ENCODE peak calls at places on chromosomes 3 and 15, in eight cellular contexts. E is CD4-positive, alpha-beta memory T cell; K is lower lobe of right lung; L is psoas muscle; F is stomach; D is mammary epithelial cell; U is mucosa of descending colon; I is ascending aorta. T is an unnamed sample.

GRCh38 chr15:55257014-55257670 is 32.5 kb downstream of the RAB27A start:
- DNase-seq in E (no peak), K (no peak), L (no peak), F (no peak), D (no peak), U (no peak), I (no peak), T (no peak)

GRCh38 chr3:61080737-61081445 is 170.4 kb downstream of the FHIT start:
- DNase-seq in E (no peak), K (no peak), L (no peak), F (no peak), D (no peak), U (no peak), I (no peak), T (no peak)

GRCh38 chr3:5192568-5193319 is 5.2 kb downstream of the EDEM1 start:
- DNase-seq in E (no peak), K (no peak), L (no peak), F (no peak), D (peak; percentile 49), U (no peak), I (no peak), T (no peak)

GRCh38 chr3:5002174-5002870 is 23.1 kb downstream of the BHLHE40 start:
- DNase-seq in E (peak; percentile 60), K (no peak), L (no peak), F (no peak), D (no peak), U (no peak), I (no peak), T (peak; percentile 72)

GRCh38 chr15:39555885-39556284 is 25.0 kb upstream of the THBS1 start:
- DNase-seq in E (no peak), K (no peak), L (no peak), F (no peak), D (no peak), U (no peak), I (no peak), T (no peak)

GRCh38 chr15:67820147-67820991 is 4.9 kb upstream of the SKOR1 start:
- DNase-seq in E (no peak), K (no peak), L (peak; percentile 36), F (no peak), D (no peak), U (no peak), I (no peak), T (no peak)

GRCh38 chr3:176765491-176765890 is 431.8 kb downstream of the TBL1XR1 start:
- DNase-seq in E (no peak), K (no peak), L (no peak), F (no peak), D (no peak), U (no peak), I (no peak), T (no peak)

GRCh38 chr3:67401911-67402310 is 252.5 kb downstream of the SUCLG2 start:
- DNase-seq in E (no peak), K (peak; percentile 73), L (no peak), F (no peak), D (no peak), U (no peak), I (no peak), T (no peak)

GRCh38 chr3:113668015-113668414 is 28.4 kb downstream of the USF3 start:
- DNase-seq in E (no peak), K (no peak), L (no peak), F (no peak), D (no peak), U (no peak), I (no peak), T (no peak)

GRCh38 chr3:80445053-80445452 is 677.3 kb upstream of the ROBO1 start:
- DNase-seq in E (no peak), K (no peak), L (no peak), F (no peak), D (no peak), U (no peak), I (no peak), T (no peak)

GRCh38 chr15:66850078-66850991 is 148.3 kb downstream of the SMAD6 start:
- DNase-seq in E (no peak), K (no peak), L (no peak), F (peak; percentile 40), D (no peak), U (no peak), I (peak; percentile 72), T (no peak)

GRCh38 chr15:70198441-70199123 is 100.9 kb upstream of the TLE3 start:
- DNase-seq in E (no peak), K (no peak), L (no peak), F (no peak), D (no peak), U (no peak), I (no peak), T (no peak)

GRCh38 chr15:35479423-35479822 is 66.5 kb downstream of the DPH6 start:
- DNase-seq in E (no peak), K (no peak), L (no peak), F (no peak), D (no peak), U (no peak), I (no peak), T (no peak)

GRCh38 chr3:165624761-165625160 is 212.5 kb downstream of the BCHE start:
- DNase-seq in E (no peak), K (no peak), L (no peak), F (no peak), D (no peak), U (no peak), I (no peak), T (no peak)

GRCh38 chr15:41794081-41794480 is 19.8 kb downstream of the MAPKBP1 start:
- DNase-seq in E (no peak), K (no peak), L (no peak), F (no peak), D (peak; percentile 82), U (no peak), I (no peak), T (no peak)

GRCh38 chr15:41797194-41797593 is 22.9 kb downstream of the MAPKBP1 start:
- DNase-seq in E (no peak), K (no peak), L (no peak), F (no peak), D (peak; percentile 57), U (no peak), I (no peak), T (no peak)

GRCh38 chr15:41795996-41796395 is 21.7 kb downstream of the MAPKBP1 start:
- DNase-seq in E (no peak), K (no peak), L (no peak), F (no peak), D (no peak), U (no peak), I (no peak), T (no peak)

GRCh38 chr15:41798607-41799487 is 24.6 kb downstream of the MAPKBP1 start:
- DNase-seq in E (no peak), K (no peak), L (no peak), F (no peak), D (no peak), U (no peak), I (no peak), T (no peak)

DNA sequence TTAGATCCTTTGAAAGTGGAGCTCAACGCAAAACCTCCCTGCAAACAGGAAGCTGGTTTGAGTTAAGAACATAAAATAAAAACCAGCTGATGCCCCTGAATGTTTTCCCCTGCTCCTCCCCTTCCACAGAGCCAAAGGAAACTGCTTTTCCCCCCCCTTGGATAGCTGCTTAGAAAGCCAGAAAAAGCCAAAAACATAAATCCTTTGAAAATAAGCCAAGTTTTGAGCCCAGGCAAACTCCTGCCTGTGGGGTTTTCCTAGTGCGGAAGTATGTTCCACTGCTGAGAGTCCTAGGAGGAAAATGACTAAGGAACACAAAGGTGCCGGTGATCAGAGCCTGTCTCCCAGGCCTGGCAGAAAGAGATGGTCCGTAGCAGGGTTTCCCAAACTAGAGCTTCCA is 22.2 kb downstream of the MAPKBP1 start:
- DNase-seq in E (no peak), K (no peak), L (no peak), F (no peak), D (peak; percentile 67), U (no peak), I (no peak), T (no peak)
- H3K4me1 ChIP-seq in E (no peaks in the 10 kb centered on the region), K (peaks cover 23% of the 10 kb centered on the region), L (peaks cover 18% of the 10 kb centered on the region), F (peaks cover 48% of the 10 kb centered on the region), D (peaks cover 86% of the 10 kb centered on the region), U (peaks cover 3% of the 10 kb centered on the region), I (no peaks in the 10 kb centered on the region), T (peaks cover under 1% of the 10 kb centered on the region)

GRCh38 chr3:30610702-30611410 is 4.5 kb downstream of the TGFBR2 start:
- DNase-seq in E (no peak), K (no peak), L (no peak), F (no peak), D (no peak), U (no peak), I (no peak), T (no peak)
- H3K4me1 ChIP-seq in E (peaks cover 71% of the 10 kb centered on the region), K (peaks cover 67% of the 10 kb centered on the region), L (peaks cover 37% of the 10 kb centered on the region), F (peaks cover 85% of the 10 kb centered on the region), D (peaks cover 63% of the 10 kb centered on the region), U (peaks cover 9% of the 10 kb centered on the region), I (peaks cover 4% of the 10 kb centered on the region), T (peaks cover 63% of the 10 kb centered on the region)

GRCh38 chr3:42184622-42185010 is 81.4 kb downstream of the CCK start:
- DNase-seq in E (no peak), K (no peak), L (no peak), F (no peak), D (no peak), U (no peak), I (peak; percentile 53), T (no peak)

GRCh38 chr3:42187936-42188335 is 78.0 kb downstream of the CCK start:
- DNase-seq in E (no peak), K (no peak), L (no peak), F (no peak), D (no peak), U (no peak), I (peak; percentile 48), T (no peak)

GRCh38 chr3:42182555-42182954 is 83.4 kb downstream of the CCK start:
- DNase-seq in E (no peak), K (no peak), L (no peak), F (no peak), D (no peak), U (no peak), I (no peak), T (no peak)

GRCh38 chr3:42183991-42184621 is 81.9 kb downstream of the CCK start:
- DNase-seq in E (no peak), K (no peak), L (no peak), F (no peak), D (peak; percentile 25), U (no peak), I (peak; percentile 16), T (no peak)

GRCh38 chr3:42185044-42185443 is 80.9 kb downstream of the CCK start:
- DNase-seq in E (no peak), K (no peak), L (no peak), F (peak; percentile 67), D (peak; percentile 85), U (no peak), I (peak; percentile 72), T (no peak)
- H3K4me1 ChIP-seq in E (no peaks in the 10 kb centered on the region), K (peaks cover 6% of the 10 kb centered on the region), L (peaks cover 31% of the 10 kb centered on the region), F (peaks cover 77% of the 10 kb centered on the region), D (peaks cover 46% of the 10 kb centered on the region), U (peaks cover under 1% of the 10 kb centered on the region), I (no peaks in the 10 kb centered on the region), T (no peaks in the 10 kb centered on the region)

DNA sequence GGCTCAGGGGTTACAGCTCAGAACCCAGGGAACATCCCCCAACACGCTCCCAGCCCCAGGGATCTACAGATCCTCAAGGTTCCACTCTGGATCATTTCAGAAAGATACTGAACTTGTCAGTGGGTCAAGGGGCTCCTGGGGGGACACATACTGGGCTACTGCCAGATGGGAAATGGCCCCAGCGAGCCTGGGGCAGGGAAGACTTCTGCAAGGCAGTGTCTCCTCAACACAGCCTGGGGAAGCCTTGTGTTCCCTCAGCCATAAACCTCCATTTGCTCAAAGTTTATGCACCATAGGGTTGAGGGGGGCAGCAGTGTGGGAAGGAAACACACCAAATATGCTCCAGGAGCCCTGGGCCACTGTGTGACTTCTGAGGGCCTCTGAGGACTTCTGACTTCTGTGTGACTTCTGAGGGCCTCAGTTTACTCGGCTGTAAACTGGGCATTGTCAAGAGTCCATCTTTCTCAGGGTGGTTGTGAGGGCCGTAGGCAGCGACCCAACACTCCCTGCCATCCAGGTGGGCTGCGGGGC is 58.4 kb downstream of the IQSEC1 start:
- DNase-seq in E (no peak), K (peak; percentile 37), L (no peak), F (no peak), D (no peak), U (no peak), I (no peak), T (no peak)
- H3K4me1 ChIP-seq in E (peaks cover 69% of the 10 kb centered on the region), K (peaks cover 82% of the 10 kb centered on the region), L (peaks cover 17% of the 10 kb centered on the region), F (peaks cover 38% of the 10 kb centered on the region), D (peaks cover 5% of the 10 kb centered on the region), U (peaks cover 14% of the 10 kb centered on the region), I (peaks cover 3% of the 10 kb centered on the region), T (peaks cover 69% of the 10 kb centered on the region)